ENCODE peak calls at places on chromosomes 12 and 14, in ten cellular contexts. Z is RWPE1; Y is left ventricle myocardium superior; E is stimulated activated CD8-positive, alpha-beta memory T cell treated with anti-CD3 and anti-CD28 coated beads, Interleukin-2, amount 100 ng/mL, for 1 hour; C is cardiac muscle cell; W is iris pigment epithelial cell; Q is NCI-H1092; H is fibroblast of pulmonary artery; B is AG09309; V is mesendoderm. X is an unnamed sample.

GRCh38 chr12:83850531-83850930 is 1062.1 kb downstream of the SLC6A15 start:
- DNase-seq in Z (no peak), Y (no peak), E (no peak), C (no peak), W (no peak), Q (no peak), H (no peak), B (no peak), V (no peak), X (no peak)

GRCh38 chr14:73789996-73790581 is 61.5 kb upstream of the PTGR2 start:
- DNase-seq in Z (peak), Y (peak), E (no peak), C (no peak), W (peak), Q (no peak), H (peak), B (peak), V (no peak), X (peak)

GRCh38 chr12:66665416-66665815 is 13.5 kb downstream of the GRIP1 start:
- DNase-seq in Z (no peak), Y (no peak), E (no peak), C (no peak), W (peak), Q (no peak), H (no peak), B (no peak), V (no peak), X (no peak)

GRCh38 chr14:93303659-93304058 is 29.2 kb downstream of the BTBD7 start:
- DNase-seq in Z (no peak), Y (peak), E (no peak), C (no peak), W (no peak), Q (no peak), H (peak), B (no peak), V (peak), X (no peak)

GRCh38 chr14:54435500-54435981 is 5.6 kb downstream of the CNIH1 start:
- DNase-seq in Z (peak), Y (no peak), E (no peak), C (no peak), W (peak), Q (no peak), H (peak), B (peak), V (peak), X (peak)

GRCh38 chr14:89365071-89365801 is 51.8 kb downstream of the FOXN3 start:
- DNase-seq in Z (no peak), Y (no peak), E (peak), C (no peak), W (no peak), Q (no peak), H (peak), B (no peak), V (no peak), X (peak)

GRCh38 chr14:98138666-98139065 is 1133.3 kb downstream of the BCL11B start:
- DNase-seq in Z (no peak), Y (no peak), E (peak), C (peak), W (no peak), Q (no peak), H (peak), B (no peak), V (peak), X (no peak)

GRCh38 chr12:57152408-57153038 is 5.1 kb upstream of the LRP1-AS start:
- DNase-seq in Z (no peak), Y (no peak), E (no peak), C (no peak), W (peak), Q (no peak), H (peak), B (no peak), V (no peak), X (no peak)

GRCh38 chr12:132657004-132657727 is 30.0 kb downstream of the POLE start:
- DNase-seq in Z (no peak), Y (no peak), E (no peak), C (no peak), W (peak), Q (no peak), H (no peak), B (no peak), V (no peak), X (no peak)

GRCh38 chr14:97726661-97727060 is 929.5 kb downstream of the VRK1 start:
- DNase-seq in Z (no peak), Y (no peak), E (no peak), C (no peak), W (no peak), Q (no peak), H (no peak), B (no peak), V (no peak), X (no peak)

GRCh38 chr12:121145221-121145620 is 12.5 kb downstream of the P2RX7 start:
- DNase-seq in Z (no peak), Y (no peak), E (no peak), C (no peak), W (peak), Q (no peak), H (peak), B (no peak), V (no peak), X (no peak)

GRCh38 chr12:67760586-67761275 is 112.2 kb downstream of the DYRK2 start:
- DNase-seq in Z (no peak), Y (no peak), E (no peak), C (no peak), W (peak), Q (no peak), H (peak), B (no peak), V (peak), X (no peak)

GRCh38 chr12:52794479-52795331 is 1.2 kb downstream of the KRT3 start:
- DNase-seq in Z (no peak), Y (no peak), E (no peak), C (no peak), W (no peak), Q (no peak), H (no peak), B (peak), V (no peak), X (no peak)

GRCh38 chr12:16609140-16609539 is 3.2 kb upstream of the LMO3 start:
- DNase-seq in Z (no peak), Y (no peak), E (no peak), C (no peak), W (no peak), Q (no peak), H (no peak), B (no peak), V (no peak), X (no peak)

GRCh38 chr12:54161481-54162437 is 27.0 kb downstream of the SMUG1 start:
- DNase-seq in Z (no peak), Y (no peak), E (no peak), C (no peak), W (no peak), Q (no peak), H (no peak), B (no peak), V (no peak), X (no peak)

GRCh38 chr12:55830601-55831406 is 1.4 kb upstream of the DNAJC14 start:
- DNase-seq in Z (peak), Y (peak), E (peak), C (peak), W (peak), Q (peak), H (peak), B (no peak), V (peak), X (peak)

GRCh38 chr12:45994736-45995135 is 4.4 kb upstream of the SCAF11 start:
- DNase-seq in Z (no peak), Y (no peak), E (no peak), C (no peak), W (no peak), Q (no peak), H (no peak), B (no peak), V (no peak), X (no peak)

GRCh38 chr12:65335021-65335714 is 56.7 kb downstream of the MSRB3 start:
- DNase-seq in Z (peak), Y (peak), E (no peak), C (no peak), W (peak), Q (no peak), H (peak), B (peak), V (peak), X (peak)

GRCh38 chr14:49999216-49999761 is 106.4 kb downstream of the ARF6 start:
- DNase-seq in Z (peak), Y (peak), E (peak), C (no peak), W (peak), Q (no peak), H (peak), B (no peak), V (peak), X (peak)

GRCh38 chr14:85579957-85580356 is 50.0 kb downstream of the FLRT2 start:
- DNase-seq in Z (no peak), Y (no peak), E (no peak), C (no peak), W (no peak), Q (no peak), H (no peak), B (no peak), V (no peak), X (no peak)

GRCh38 chr12:66823857-66824570 is 145.1 kb upstream of the GRIP1 start:
- DNase-seq in Z (peak), Y (no peak), E (no peak), C (peak), W (peak), Q (no peak), H (no peak), B (no peak), V (peak), X (no peak)

GRCh38 chr14:81529391-81529790 is 4.3 kb downstream of the SEL1L start:
- DNase-seq in Z (no peak), Y (no peak), E (no peak), C (no peak), W (peak), Q (no peak), H (peak), B (peak), V (no peak), X (no peak)

GRCh38 chr12:110244372-110244771 is 36.7 kb upstream of the ATP2A2 start:
- DNase-seq in Z (no peak), Y (no peak), E (no peak), C (peak), W (no peak), Q (no peak), H (no peak), B (no peak), V (no peak), X (no peak)

GRCh38 chr12:569091-569676 is 94.1 kb downstream of the NINJ2 start:
- DNase-seq in Z (no peak), Y (no peak), E (no peak), C (no peak), W (no peak), Q (no peak), H (no peak), B (no peak), V (no peak), X (no peak)

GRCh38 chr12:74415633-74416032 is 122.0 kb upstream of the ATXN7L3B start:
- DNase-seq in Z (peak), Y (no peak), E (no peak), C (peak), W (peak), Q (no peak), H (peak), B (no peak), V (peak), X (peak)

GRCh38 chr14:88146881-88147649 is 142.1 kb downstream of the GPR65 start:
- DNase-seq in Z (no peak), Y (no peak), E (no peak), C (no peak), W (no peak), Q (no peak), H (no peak), B (no peak), V (no peak), X (no peak)

X was measured in hepatic stellate cell.